ENCODE peak calls at places on chromosomes 5 and 9, in six cellular contexts. K, V, Y, J, S and B are unnamed samples. For H4K20me1, the result is how much of the 10 kb centered on the place peaks cover.

GRCh38 chr9:2818486-2819121 is 25.3 kb downstream of the PUM3 start:
- DNase-seq in K (no peak), V (no peak), Y (no peak), J (no peak), S (no peak), B (no peak)

GRCh38 chr5:82720213-82720612 is 357.0 kb downstream of the TMEM167A start:
- DNase-seq in K (no peak), V (peak), Y (no peak), J (no peak), S (no peak), B (no peak)

GRCh38 chr5:33482335-33482734 is 41.6 kb downstream of the TARS1 start:
- DNase-seq in K (no peak), V (no peak), Y (peak), J (no peak), S (no peak), B (no peak)

GRCh38 chr5:176528761-176529115 is 8.5 kb downstream of the RNF44 start:
- DNase-seq in K (no peak), V (no peak), Y (no peak), J (no peak), S (no peak), B (no peak)

GRCh38 chr9:130149654-130150286 is 22.4 kb upstream of the NCS1 start:
- DNase-seq in K (no peak), V (no peak), Y (no peak), J (no peak), S (no peak), B (peak)

GRCh38 chr5:121949885-121950284 is 11.9 kb upstream of the SRFBP1 start:
- DNase-seq in K (peak), V (peak), Y (no peak), J (no peak), S (peak), B (peak)

GRCh38 chr5:127290019-127290945 is at the start of gene MEGF10:
- DNase-seq in K (no peak), V (peak), Y (no peak), J (no peak), S (peak), B (peak)

GRCh38 chr9:127877566-127877998 is at the start of gene AK1:
- DNase-seq in K (no peak), V (no peak), Y (no peak), J (no peak), S (peak), B (peak)

GRCh38 chr9:93531374-93531773 is 45.0 kb upstream of the PHF2 start:
- DNase-seq in K (no peak), V (no peak), Y (no peak), J (no peak), S (no peak), B (no peak)

GRCh38 chr5:178460598-178461425 is 129.4 kb downstream of the COL23A1 start:
- DNase-seq in K (peak), V (peak), Y (peak), J (no peak), S (peak), B (peak)

GRCh38 chr5:100430268-100430900 is 104.8 kb upstream of the FAM174A start:
- DNase-seq in K (peak), V (peak), Y (no peak), J (peak), S (peak), B (peak)

GRCh38 chr9:133515615-133516255 is 9.0 kb downstream of the MYMK start:
- DNase-seq in K (no peak), V (no peak), Y (no peak), J (no peak), S (no peak), B (no peak)

GRCh38 chr9:116288658-116289057 is 135.1 kb downstream of the PAPPA start:
- DNase-seq in K (no peak), V (no peak), Y (no peak), J (no peak), S (no peak), B (no peak)

GRCh38 chr5:5589857-5590256 is 167.4 kb downstream of the ICE1 start:
- DNase-seq in K (no peak), V (no peak), Y (no peak), J (no peak), S (no peak), B (no peak)

GRCh38 chr5:53944981-53945380 is 365.4 kb downstream of the ARL15 start:
- DNase-seq in K (no peak), V (peak), Y (no peak), J (no peak), S (no peak), B (peak)

GRCh38 chr5:23139338-23140171 is 286.4 kb upstream of the CDH12 start:
- DNase-seq in K (no peak), V (peak), Y (no peak), J (no peak), S (peak), B (peak)

GRCh38 chr5:33601881-33602280 is 161.1 kb downstream of the TARS1 start:
- DNase-seq in K (no peak), V (no peak), Y (no peak), J (no peak), S (no peak), B (no peak)

GRCh38 chr5:148805323-148806290 is 20.8 kb upstream of the ADRB2 start:
- DNase-seq in K (no peak), V (no peak), Y (no peak), J (peak), S (peak), B (peak)

GRCh38 chr9:75918154-75918553 is 27.7 kb downstream of the PCSK5 start:
- DNase-seq in K (peak), V (no peak), Y (no peak), J (no peak), S (no peak), B (no peak)

GRCh38 chr5:15799014-15799413 is 299.0 kb downstream of the FBXL7 start:
- DNase-seq in K (no peak), V (no peak), Y (no peak), J (no peak), S (no peak), B (no peak)

DNA sequence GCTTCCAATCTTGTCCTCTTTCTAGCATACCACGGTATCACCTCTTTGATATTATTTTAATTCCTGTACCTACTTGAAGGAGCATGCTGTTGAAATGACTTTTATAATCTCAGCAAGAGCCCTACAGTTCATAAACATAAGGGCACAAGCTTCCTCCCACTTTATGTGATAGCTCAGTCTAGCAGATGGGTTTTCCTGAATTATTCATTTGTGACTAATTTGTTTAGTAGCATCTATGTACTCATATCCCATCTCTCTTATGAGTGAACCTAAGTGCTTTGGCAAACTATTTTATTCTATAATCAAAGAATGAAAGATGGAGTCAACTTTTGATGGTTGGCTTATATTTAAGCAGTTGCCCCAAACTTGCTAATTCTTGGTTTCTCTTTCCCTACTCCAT is 17.9 kb downstream of the TXNDC8 start:
- DNase-seq in K (no peak), V (no peak), Y (no peak), J (no peak), S (no peak), B (no peak)
- H4K20me1 ChIP-seq in K (under half), V (under half), Y (under half), J (under half), S (under half), B (under half)

GRCh38 chr5:139725073-139725830 is 70.4 kb upstream of the PSD2 start:
- DNase-seq in K (no peak), V (peak), Y (no peak), J (no peak), S (peak), B (peak)
- TF ChIP-seq SIN3A in K (no peak), V (no peak), Y (no peak), J (no peak), S (peak), B (no peak)

GRCh38 chr9:83239787-83240186 is 176.8 kb upstream of the RASEF start:
- DNase-seq in K (no peak), V (no peak), Y (no peak), J (no peak), S (no peak), B (no peak)

GRCh38 chr9:83240671-83241070 is 177.7 kb upstream of the RASEF start:
- DNase-seq in K (no peak), V (no peak), Y (no peak), J (no peak), S (no peak), B (no peak)

GRCh38 chr9:83242066-83242465 is 179.1 kb upstream of the RASEF start:
- DNase-seq in K (no peak), V (no peak), Y (no peak), J (no peak), S (no peak), B (no peak)

GRCh38 chr9:83236029-83236696 is 173.2 kb upstream of the RASEF start:
- DNase-seq in K (no peak), V (no peak), Y (no peak), J (no peak), S (no peak), B (no peak)

GRCh38 chr9:83238871-83239624 is 176.1 kb upstream of the RASEF start:
- DNase-seq in K (no peak), V (peak), Y (no peak), J (no peak), S (no peak), B (no peak)
- H4K20me1 ChIP-seq in K (under half), V (under half), Y (under half), J (under half), S (under half), B (under half)

GRCh38 chr5:125411163-125412050 is 665.0 kb upstream of the ZNF608 start:
- DNase-seq in K (no peak), V (no peak), Y (no peak), J (peak), S (no peak), B (no peak)
- TF ChIP-seq SIN3A in K (no peak), V (no peak), Y (no peak), J (no peak), S (no peak), B (no peak)

GRCh38 chr5:143318270-143318669 is 85.2 kb downstream of the NR3C1 start:
- DNase-seq in K (no peak), V (no peak), Y (no peak), J (no peak), S (no peak), B (no peak)
- H4K20me1 ChIP-seq in K (under half), V (under half), Y (under half), J (under half), S (under half), B (under half)

GRCh38 chr9:124870723-124871122 is 8.8 kb downstream of the ARPC5L start:
- DNase-seq in K (no peak), V (no peak), Y (no peak), J (no peak), S (no peak), B (no peak)
- TF ChIP-seq SIN3A in K (no peak), V (no peak), Y (no peak), J (no peak), S (no peak), B (no peak)

GRCh38 chr9:137318565-137318964 is 16.5 kb upstream of the NRARP start:
- DNase-seq in K (no peak), V (no peak), Y (no peak), J (no peak), S (peak), B (no peak)
- H4K20me1 ChIP-seq in K (under half), V (under half), Y (under half), J (under half), S (under half), B (under half)

GRCh38 chr5:38871790-38872551 is 26.2 kb downstream of the OSMR start:
- DNase-seq in K (peak), V (peak), Y (no peak), J (no peak), S (no peak), B (no peak)
- TF ChIP-seq SIN3A in K (peak), V (no peak), Y (no peak), J (no peak), S (no peak), B (no peak)